ENCODE peak calls at places on chromosome 5, in six cellular contexts. J is transverse colon, D is OCI-LY7, H is sigmoid colon, Y is IMR-90, N is Caco-2. V is an unnamed sample.

GRCh38 chr5:178547753-178548415 is 42.3 kb downstream of the COL23A1 start:
- DNase-seq in J (no peak), D (no peak), H (peak; percentile 52), Y (no peak), N (no peak), V (no peak)

GRCh38 chr5:59763545-59763944 is 130.0 kb downstream of the PDE4D start:
- DNase-seq in J (no peak), D (no peak), H (no peak), Y (no peak), N (no peak), V (no peak)

GRCh38 chr5:179297486-179298180 is 47.6 kb downstream of the ADAMTS2 start:
- DNase-seq in J (no peak), D (no peak), H (peak; percentile 61), Y (no peak), N (peak; percentile 25), V (no peak)

GRCh38 chr5:133327946-133328401 is 276.2 kb downstream of the HSPA4 start:
- DNase-seq in J (no peak), D (no peak), H (no peak), Y (no peak), N (no peak), V (no peak)

GRCh38 chr5:179206366-179206765 is 138.9 kb downstream of the ADAMTS2 start:
- DNase-seq in J (no peak), D (no peak), H (no peak), Y (no peak), N (no peak), V (no peak)

GRCh38 chr5:118126159-118126558 is 862.2 kb downstream of the DTWD2 start:
- DNase-seq in J (no peak), D (no peak), H (no peak), Y (no peak), N (no peak), V (no peak)

GRCh38 chr5:3825888-3826465 is 230.3 kb downstream of the IRX1 start:
- DNase-seq in J (no peak), D (no peak), H (no peak), Y (no peak), N (no peak), V (no peak)

GRCh38 chr5:119949426-119949999 is 320.2 kb downstream of the FAM170A start:
- DNase-seq in J (no peak), D (no peak), H (no peak), Y (no peak), N (no peak), V (no peak)

GRCh38 chr5:55773057-55773456 is 35.2 kb downstream of the DDX4 start:
- DNase-seq in J (no peak), D (no peak), H (no peak), Y (peak; percentile 5), N (no peak), V (no peak)

GRCh38 chr5:179284751-179285191 is 60.5 kb downstream of the ADAMTS2 start:
- DNase-seq in J (no peak), D (no peak), H (peak; percentile 41), Y (peak; percentile 40), N (peak; percentile 12), V (no peak)

GRCh38 chr5:18010053-18010452 is 375.8 kb downstream of the TAF11L14 start:
- DNase-seq in J (no peak), D (no peak), H (no peak), Y (no peak), N (no peak), V (no peak)

GRCh38 chr5:93886098-93886806 is 144.9 kb upstream of the POU5F2 start:
- DNase-seq in J (no peak), D (no peak), H (no peak), Y (peak; percentile 20), N (no peak), V (no peak)

GRCh38 chr5:129096382-129096991 is 1.9 kb downstream of the ISOC1 start:
- DNase-seq in J (no peak), D (peak; percentile 5), H (no peak), Y (no peak), N (no peak), V (no peak)

GRCh38 chr5:13625616-13626198 is 318.8 kb downstream of the DNAH5 start:
- DNase-seq in J (no peak), D (no peak), H (no peak), Y (peak; percentile 20), N (no peak), V (no peak)

GRCh38 chr5:121962943-121963342 is 1.2 kb downstream of the SRFBP1 start:
- DNase-seq in J (no peak), D (no peak), H (no peak), Y (peak; percentile 15), N (no peak), V (no peak)

GRCh38 chr5:174338204-174339010 is 292.9 kb downstream of the NSG2 start:
- DNase-seq in J (no peak), D (no peak), H (no peak), Y (no peak), N (peak; percentile 75), V (no peak)

GRCh38 chr5:1512541-1513291 is 11.0 kb downstream of the LPCAT1 start:
- DNase-seq in J (peak; percentile 16), D (no peak), H (peak; percentile 58), Y (no peak), N (peak; percentile 32), V (no peak)

GRCh38 chr5:1513326-1514026 is 10.3 kb downstream of the LPCAT1 start:
- DNase-seq in J (peak; percentile 5), D (no peak), H (peak; percentile 43), Y (no peak), N (no peak), V (no peak)

GRCh38 chr5:1510631-1511030 is 13.1 kb downstream of the LPCAT1 start:
- DNase-seq in J (peak; percentile 3), D (no peak), H (peak; percentile 59), Y (no peak), N (peak; percentile 26), V (no peak)

GRCh38 chr5:1511037-1511436 is 12.7 kb downstream of the LPCAT1 start:
- DNase-seq in J (peak; percentile 7), D (no peak), H (peak; percentile 58), Y (no peak), N (peak; percentile 26), V (no peak)

GRCh38 chr5:1511651-1512540 is 11.9 kb downstream of the LPCAT1 start:
- DNase-seq in J (peak; percentile 7), D (peak; percentile 18), H (peak; percentile 60), Y (peak; percentile 55), N (peak; percentile 35), V (no peak)
- TF ChIP-seq CTCF in J (no peak), D (peak; percentile 56), H (no peak), Y (peak; percentile 37), N (no peak), V (peak; percentile 51)

GRCh38 chr5:88602584-88602983 is 280.4 kb downstream of the MEF2C start:
- DNase-seq in J (peak; percentile 11), D (peak; percentile 48), H (no peak), Y (no peak), N (no peak), V (no peak)
- TF ChIP-seq CTCF in J (peak; percentile 28), D (peak; percentile 84), H (no peak), Y (no peak), N (peak; percentile 62), V (peak; percentile 58)

DNA sequence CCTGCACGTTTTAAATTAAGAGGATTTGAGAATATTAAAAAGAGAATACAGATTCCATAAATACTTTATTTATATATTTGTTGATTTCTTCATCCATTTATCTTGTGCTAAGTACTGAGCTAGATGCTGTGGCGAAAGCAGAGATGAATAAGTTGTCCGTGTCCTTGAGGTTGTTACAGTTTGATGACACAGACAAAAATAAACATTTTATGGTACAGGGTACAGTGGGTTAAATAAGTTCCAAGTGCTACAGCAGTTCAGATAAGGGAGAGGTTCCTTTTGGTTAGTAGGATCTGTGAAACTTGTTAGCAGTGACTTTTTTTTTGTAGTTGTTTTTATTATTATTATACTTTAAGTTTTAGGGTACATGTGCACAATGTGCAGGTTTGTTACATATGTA is 50.2 kb downstream of the MACIR start:
- DNase-seq in J (no peak), D (no peak), H (no peak), Y (no peak), N (no peak), V (no peak)
- TF ChIP-seq CTCF in J (no peak), D (no peak), H (no peak), Y (no peak), N (no peak), V (no peak)

DNA sequence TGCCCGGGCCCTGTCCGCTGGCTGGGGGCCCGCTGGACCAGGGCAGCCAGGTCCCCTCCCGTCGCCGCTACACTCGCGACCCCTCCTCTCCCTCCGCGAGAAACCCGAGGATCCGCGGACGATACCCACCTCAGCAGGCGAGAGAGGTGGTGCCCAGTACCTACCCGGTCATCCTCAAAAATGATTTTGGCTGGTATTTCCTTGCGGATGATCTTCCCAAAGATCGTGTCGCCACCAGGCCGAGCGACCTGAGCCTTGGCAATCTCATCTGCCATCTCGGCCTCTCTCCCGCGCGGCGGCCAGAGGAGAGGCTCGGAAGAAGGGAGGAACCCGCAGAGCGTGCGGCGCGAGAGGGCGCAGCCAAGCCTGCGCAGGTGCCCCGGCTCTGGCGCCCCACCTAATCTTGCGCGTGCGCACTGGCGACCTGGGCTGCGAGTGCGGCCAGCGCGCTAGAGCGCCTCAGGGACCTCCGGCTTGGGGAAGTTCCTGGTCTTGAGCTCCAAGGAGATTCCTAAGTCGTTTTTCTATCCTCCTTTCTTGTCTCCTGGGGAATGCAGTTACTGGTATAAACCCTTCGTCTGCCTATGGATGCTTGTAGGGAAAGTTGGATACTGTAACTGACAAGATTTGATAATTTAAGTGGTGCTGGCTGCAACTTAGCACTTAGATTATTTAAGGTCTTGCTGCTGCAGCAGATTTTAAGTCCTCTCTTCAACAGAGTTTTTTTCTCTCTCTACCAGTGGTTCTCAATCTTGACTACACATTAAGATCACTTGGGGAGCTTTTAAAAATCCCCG is at the start of gene HINT1:
- DNase-seq in J (peak; percentile 95), D (peak; percentile 97), H (peak; percentile 94), Y (peak; percentile 84), N (peak; percentile 94), V (peak; percentile 96)
- TF ChIP-seq CTCF in J (no peak), D (peak; percentile 29), H (no peak), Y (peak; percentile 23), N (no peak), V (peak; percentile 56)

GRCh38 chr5:126235628-126236027 is 187.6 kb upstream of the GRAMD2B start:
- DNase-seq in J (no peak), D (no peak), H (no peak), Y (no peak), N (no peak), V (no peak)

GRCh38 chr5:126228934-126229333 is 194.3 kb upstream of the GRAMD2B start:
- DNase-seq in J (no peak), D (no peak), H (no peak), Y (no peak), N (no peak), V (no peak)

GRCh38 chr5:126233256-126233655 is 190.0 kb upstream of the GRAMD2B start:
- DNase-seq in J (no peak), D (no peak), H (no peak), Y (no peak), N (no peak), V (no peak)

GRCh38 chr5:126234563-126235195 is 188.5 kb upstream of the GRAMD2B start:
- DNase-seq in J (peak; percentile 19), D (peak; percentile 15), H (no peak), Y (peak; percentile 6), N (no peak), V (peak; percentile 22)
- TF ChIP-seq CTCF in J (peak; percentile 41), D (peak; percentile 77), H (peak; percentile 7), Y (peak; percentile 44), N (peak; percentile 66), V (peak; percentile 53)